ENCODE peak calls at places on chromosomes 5 and 9, in eight cellular contexts. W is transverse colon, J is sigmoid colon, N is ovary, Z is HepG2, A is A549, F is tibial nerve, R is SK-N-SH. V is an unnamed sample.

GRCh38 chr9:121862371-121862970 is 211.0 kb downstream of the DAB2IP start:
- DNase-seq in W (no peak), J (no peak), N (no peak), Z (no peak), A (no peak), F (no peak), R (no peak), V (no peak)

GRCh38 chr5:134086215-134086942 is 28.1 kb upstream of the TCF7 start:
- DNase-seq in W (no peak), J (peak), N (no peak), Z (no peak), A (no peak), F (no peak), R (no peak), V (no peak)

GRCh38 chr9:130893250-130894101 is 3.1 kb downstream of the QRFP start:
- DNase-seq in W (peak), J (no peak), N (no peak), Z (no peak), A (peak), F (peak), R (peak), V (peak)

GRCh38 chr9:78678901-78679300 is 382.0 kb downstream of the PSAT1 start:
- DNase-seq in W (no peak), J (no peak), N (no peak), Z (no peak), A (no peak), F (no peak), R (no peak), V (no peak)

GRCh38 chr9:70563010-70563409 is 148.6 kb upstream of the KLF9 start:
- DNase-seq in W (no peak), J (no peak), N (no peak), Z (no peak), A (no peak), F (no peak), R (no peak), V (no peak)

GRCh38 chr9:97366476-97366875 is 45.4 kb upstream of the TDRD7 start:
- DNase-seq in W (no peak), J (no peak), N (no peak), Z (no peak), A (no peak), F (no peak), R (no peak), V (no peak)

GRCh38 chr9:106956971-106957370 is 94.0 kb downstream of the ZNF462 start:
- DNase-seq in W (no peak), J (no peak), N (no peak), Z (no peak), A (no peak), F (no peak), R (no peak), V (no peak)

GRCh38 chr5:138444774-138445546 is 6.1 kb downstream of the REEP2 start:
- DNase-seq in W (no peak), J (no peak), N (no peak), Z (no peak), A (no peak), F (no peak), R (no peak), V (no peak)

GRCh38 chr9:135474915-135475314 is 4.7 kb upstream of the PPP1R26 start:
- DNase-seq in W (no peak), J (no peak), N (no peak), Z (peak), A (peak), F (no peak), R (peak), V (peak)

GRCh38 chr5:96572864-96573512 is 89.2 kb upstream of the CAST start:
- DNase-seq in W (no peak), J (no peak), N (no peak), Z (no peak), A (peak), F (no peak), R (no peak), V (no peak)
- TF ChIP-seq EP300 in W (no peak), J (no peak), N (no peak), Z (no peak), A (no peak), F (no peak), R (peak), V (no peak)

GRCh38 chr5:96252596-96252995 is 180.5 kb downstream of the PCSK1 start:
- DNase-seq in W (no peak), J (no peak), N (no peak), Z (no peak), A (no peak), F (no peak), R (no peak), V (no peak)
- TF ChIP-seq EP300 in W (no peak), J (no peak), N (no peak), Z (no peak), A (no peak), F (no peak), R (peak), V (no peak)

DNA sequence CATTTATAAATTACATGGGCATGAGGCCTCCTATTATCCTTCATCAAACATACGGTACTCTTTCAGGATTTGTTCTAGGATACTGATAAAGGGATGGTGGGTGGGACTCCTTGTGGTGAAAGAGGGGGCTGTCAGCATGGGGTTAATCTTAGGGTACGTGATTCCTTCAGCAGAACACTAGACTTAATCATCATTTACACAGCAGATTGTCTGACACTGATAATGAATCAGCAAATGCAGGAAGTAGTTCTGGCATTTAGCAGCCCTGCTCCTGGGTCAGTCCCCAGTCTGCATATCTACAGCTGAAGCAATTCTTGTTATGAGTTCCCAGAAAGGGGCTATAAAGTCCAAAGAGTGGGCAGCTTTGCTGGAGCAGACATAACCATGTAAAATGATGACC is 384.6 kb downstream of the SPOCK1 start:
- DNase-seq in W (no peak), J (no peak), N (no peak), Z (no peak), A (peak), F (no peak), R (peak), V (no peak)
- TF ChIP-seq EP300 in W (no peak), J (no peak), N (no peak), Z (no peak), A (no peak), F (no peak), R (no peak), V (no peak)

GRCh38 chr5:142360051-142360498 is 35.3 kb upstream of the SPRY4 start:
- DNase-seq in W (no peak), J (no peak), N (no peak), Z (peak), A (no peak), F (no peak), R (no peak), V (no peak)
- TF ChIP-seq EP300 in W (no peak), J (no peak), N (no peak), Z (peak), A (no peak), F (no peak), R (no peak), V (no peak)

GRCh38 chr9:16642421-16643109 is 227.9 kb downstream of the BNC2 start:
- DNase-seq in W (no peak), J (no peak), N (no peak), Z (no peak), A (no peak), F (no peak), R (no peak), V (no peak)
- TF ChIP-seq EP300 in W (no peak), J (no peak), N (no peak), Z (no peak), A (no peak), F (no peak), R (no peak), V (no peak)

DNA sequence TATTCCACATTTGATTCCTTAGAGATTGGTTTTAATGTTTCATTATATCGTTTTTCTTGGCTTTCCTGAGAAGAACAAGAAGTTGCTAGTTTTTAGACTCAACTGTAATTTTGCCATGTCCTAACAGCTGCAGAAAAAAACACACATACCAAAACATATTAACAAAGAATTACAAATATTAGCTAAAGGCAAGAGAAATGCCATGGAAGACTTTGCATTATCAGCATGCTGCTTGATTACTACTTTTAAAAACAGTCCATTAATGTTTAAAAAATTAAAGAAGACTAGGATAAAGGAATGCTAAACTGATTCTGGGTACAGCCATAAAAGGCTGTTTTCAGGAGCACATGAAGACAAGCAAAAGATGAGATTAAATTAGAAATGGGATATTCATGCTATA is 20.5 kb upstream of the IFNE start:
- DNase-seq in W (no peak), J (no peak), N (no peak), Z (no peak), A (no peak), F (no peak), R (no peak), V (no peak)
- TF ChIP-seq EP300 in W (no peak), J (no peak), N (no peak), Z (no peak), A (no peak), F (no peak), R (no peak), V (no peak)

DNA sequence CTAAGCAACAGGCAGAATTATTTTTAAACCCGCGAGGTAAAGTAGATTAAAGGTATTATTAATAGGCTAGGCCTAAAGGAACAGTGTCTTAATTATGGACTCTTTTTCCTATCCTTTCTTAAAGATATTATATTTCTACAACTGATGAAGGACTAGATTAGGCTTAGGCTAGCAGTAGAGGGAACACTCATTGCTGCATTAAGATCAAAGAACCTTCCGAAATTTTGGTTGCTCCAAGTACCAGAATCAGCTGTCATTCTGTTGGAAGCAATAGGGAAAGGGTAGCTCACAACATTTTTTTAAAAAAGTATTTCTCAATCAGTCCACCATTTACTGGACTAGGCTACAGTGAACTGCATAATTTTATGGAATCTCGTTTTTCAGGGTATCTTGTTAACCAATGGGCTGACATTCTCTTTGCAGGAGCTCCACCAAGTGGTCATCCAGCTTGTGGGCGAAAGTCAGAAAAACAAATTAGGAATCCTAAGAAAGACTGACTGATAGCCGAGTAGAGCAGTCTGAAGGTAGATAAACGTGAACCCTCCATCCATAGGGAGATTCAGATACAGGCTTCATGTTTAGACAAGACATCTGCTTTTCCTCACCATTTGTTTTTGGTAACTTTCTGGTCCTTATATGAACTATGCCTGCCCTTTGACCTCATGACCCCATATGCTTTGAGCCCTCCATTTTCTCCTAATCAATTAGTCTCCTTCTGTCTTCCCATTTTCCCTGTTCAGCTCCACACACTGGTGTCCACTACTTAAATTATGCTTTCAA is 103.6 kb upstream of the CHD1 start:
- DNase-seq in W (peak), J (no peak), N (peak), Z (peak), A (peak), F (peak), R (peak), V (peak)
- TF ChIP-seq EP300 in W (no peak), J (no peak), N (no peak), Z (no peak), A (no peak), F (no peak), R (no peak), V (no peak)

GRCh38 chr9:81628897-81629296 is 60.5 kb downstream of the TLE1 start:
- DNase-seq in W (no peak), J (no peak), N (no peak), Z (peak), A (peak), F (no peak), R (no peak), V (no peak)
- TF ChIP-seq EP300 in W (no peak), J (no peak), N (no peak), Z (peak), A (peak), F (no peak), R (no peak), V (no peak)

DNA sequence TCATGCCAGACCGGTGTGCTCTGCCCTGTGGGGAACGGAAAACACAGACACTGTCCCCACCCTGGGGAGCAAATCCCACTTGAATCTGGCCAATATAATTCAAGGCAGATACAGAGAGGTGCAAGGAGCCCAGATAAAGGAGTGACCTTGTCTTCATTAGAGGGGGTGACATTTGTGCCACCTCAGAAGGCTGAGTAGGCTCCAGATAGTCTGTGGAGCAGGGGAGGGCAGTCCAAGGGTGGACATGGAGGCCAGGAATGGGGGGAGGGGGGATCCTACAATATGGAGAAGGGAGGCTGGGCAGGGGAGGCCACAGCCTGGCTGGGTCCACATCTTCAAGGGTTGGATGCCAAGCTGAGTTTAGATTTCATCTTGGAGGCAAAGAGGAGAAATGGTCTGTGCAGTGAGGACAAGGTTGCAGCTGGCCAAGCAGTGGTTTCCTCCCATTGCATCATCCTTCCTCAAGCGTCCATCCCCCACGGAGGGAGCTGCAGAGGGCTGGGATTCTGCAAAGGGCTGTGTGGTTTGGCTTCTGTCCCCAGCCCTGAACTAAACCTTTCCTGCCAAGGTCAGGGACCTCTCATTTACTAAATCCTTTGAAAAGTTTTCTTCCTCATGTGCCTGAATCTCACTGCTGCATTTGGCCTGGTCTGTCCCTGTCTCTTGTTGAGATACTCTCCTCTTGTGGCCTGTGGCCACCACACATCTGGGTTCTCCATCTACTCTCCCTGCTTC is 60.1 kb downstream of the GALNT12 start:
- DNase-seq in W (peak), J (peak), N (peak), Z (no peak), A (peak), F (peak), R (no peak), V (peak)
- TF ChIP-seq EP300 in W (no peak), J (no peak), N (no peak), Z (no peak), A (no peak), F (no peak), R (peak), V (no peak)

DNA sequence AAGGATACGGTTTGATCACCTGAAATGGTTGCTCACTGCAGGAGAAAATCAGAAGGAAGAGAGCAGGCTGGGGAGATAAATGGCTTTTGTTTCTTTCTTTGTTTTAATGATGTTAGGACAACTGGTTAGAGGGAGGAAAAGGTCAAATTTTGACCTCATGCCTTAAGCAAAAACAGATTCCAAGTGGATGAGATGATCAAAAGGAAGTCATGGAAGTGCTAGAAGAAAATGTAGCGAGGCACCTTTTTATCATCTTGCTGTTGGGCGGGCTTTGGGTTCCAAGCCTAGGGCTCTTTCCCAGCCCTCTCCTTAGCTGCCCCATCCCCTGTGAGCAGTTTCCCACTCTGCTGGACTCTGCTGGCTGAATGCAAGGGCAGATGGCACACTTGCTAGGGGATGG is 127.9 kb downstream of the ADAMTS2 start:
- DNase-seq in W (no peak), J (no peak), N (no peak), Z (no peak), A (no peak), F (no peak), R (no peak), V (no peak)
- TF ChIP-seq EP300 in W (no peak), J (no peak), N (no peak), Z (no peak), A (no peak), F (no peak), R (no peak), V (no peak)

V was measured in stomach.